ENCODE peak calls at places on chromosomes 12 and 14, in seven cellular contexts. C is effector memory CD4-positive, alpha-beta T cell; J is caudate nucleus; W is fibroblast of the conjunctiva; L is stimulated activated CD4-positive, alpha-beta T cell treated with anti-CD3 and anti-CD28 coated beads, Interleukin-15, amount 100 ng/mL, for 1 hour; N is fibroblast of lung; X is CD14-positive monocyte. P is an unnamed sample.

GRCh38 chr14:61514006-61514830 is 181.1 kb upstream of the HIF1A start:
- DNase-seq in C (no peak), J (no peak), W (no peak), L (no peak), N (peak; percentile 46), X (no peak), P (no peak)

GRCh38 chr14:60508707-60509437 is at the start of gene SIX6:
- DNase-seq in C (no peak), J (no peak), W (no peak), L (no peak), N (no peak), X (no peak), P (no peak)

GRCh38 chr12:78963439-78964222 is 99.1 kb downstream of the SYT1 start:
- DNase-seq in C (no peak), J (no peak), W (no peak), L (no peak), N (peak; percentile 38), X (no peak), P (no peak)

GRCh38 chr14:29754134-29754533 is 173.5 kb downstream of the PRKD1 start:
- DNase-seq in C (no peak), J (no peak), W (no peak), L (no peak), N (no peak), X (no peak), P (no peak)

GRCh38 chr14:93089501-93090269 is 26.0 kb downstream of the ITPK1 start:
- DNase-seq in C (no peak), J (no peak), W (no peak), L (no peak), N (no peak), X (no peak), P (no peak)

GRCh38 chr14:64937821-64938193 is 4.7 kb downstream of the GPX2 start:
- DNase-seq in C (no peak), J (no peak), W (no peak), L (no peak), N (no peak), X (no peak), P (no peak)

GRCh38 chr12:122126713-122127597 is 47.1 kb downstream of the IL31 start:
- DNase-seq in C (no peak), J (no peak), W (no peak), L (no peak), N (no peak), X (no peak), P (no peak)

GRCh38 chr14:76829016-76829365 is 2.8 kb downstream of the LRRC74A start:
- DNase-seq in C (no peak), J (no peak), W (no peak), L (no peak), N (no peak), X (peak; percentile 71), P (no peak)

GRCh38 chr14:21965042-21965441 is 291.4 kb upstream of the OR4E1 start:
- DNase-seq in C (peak; percentile 9), J (no peak), W (no peak), L (peak; percentile 2), N (no peak), X (no peak), P (no peak)

GRCh38 chr14:104697317-104697703 is 7.9 kb downstream of the INF2 start:
- DNase-seq in C (no peak), J (no peak), W (no peak), L (no peak), N (no peak), X (no peak), P (no peak)

GRCh38 chr12:754871-755562 is 2.6 kb downstream of the WNK1 start:
- DNase-seq in C (no peak), J (no peak), W (no peak), L (no peak), N (peak; percentile 79), X (no peak), P (no peak)

GRCh38 chr12:92421042-92421441 is 275.4 kb upstream of the BTG1 start:
- DNase-seq in C (no peak), J (no peak), W (no peak), L (no peak), N (no peak), X (no peak), P (no peak)

GRCh38 chr12:8870591-8870990 is 43.7 kb upstream of the PHC1 start:
- DNase-seq in C (no peak), J (no peak), W (no peak), L (no peak), N (no peak), X (no peak), P (no peak)

GRCh38 chr14:103544627-103545218 is 15.7 kb downstream of the TRMT61A start:
- DNase-seq in C (no peak), J (no peak), W (no peak), L (no peak), N (no peak), X (peak; percentile 31), P (no peak)

GRCh38 chr12:55814257-55814656 is 3.3 kb downstream of the SARNP start:
- DNase-seq in C (no peak), J (no peak), W (no peak), L (no peak), N (no peak), X (no peak), P (no peak)

GRCh38 chr14:93709249-93709648 is 79.0 kb downstream of the PRIMA1 start:
- DNase-seq in C (no peak), J (no peak), W (no peak), L (no peak), N (no peak), X (no peak), P (no peak)

GRCh38 chr14:61558271-61558670 is 137.0 kb upstream of the HIF1A start:
- DNase-seq in C (no peak), J (no peak), W (no peak), L (no peak), N (no peak), X (no peak), P (no peak)

GRCh38 chr12:58367041-58367440 is 425.7 kb downstream of the ATP23 start:
- DNase-seq in C (no peak), J (no peak), W (no peak), L (no peak), N (no peak), X (no peak), P (no peak)

GRCh38 chr12:39831587-39832315 is 212.1 kb upstream of the ABCD2 start:
- DNase-seq in C (no peak), J (no peak), W (no peak), L (no peak), N (no peak), X (no peak), P (no peak)

GRCh38 chr14:68569546-68569908 is 223.3 kb downstream of the ZFP36L1 start:
- DNase-seq in C (no peak), J (peak; percentile 79), W (no peak), L (no peak), N (no peak), X (no peak), P (no peak)

GRCh38 chr12:49675137-49675536 is 32.1 kb downstream of the FMNL3 start:
- DNase-seq in C (no peak), J (no peak), W (no peak), L (no peak), N (no peak), X (no peak), P (no peak)

GRCh38 chr12:6959376-6960290 is 8.5 kb downstream of the PTPN6 start:
- DNase-seq in C (no peak), J (no peak), W (no peak), L (no peak), N (no peak), X (peak; percentile 79), P (no peak)

GRCh38 chr12:1500095-1500801 is 94.1 kb downstream of the FBXL14 start:
- DNase-seq in C (no peak), J (no peak), W (no peak), L (no peak), N (peak; percentile 88), X (no peak), P (no peak)

GRCh38 chr12:132355742-132356681 is 26.6 kb upstream of the GALNT9 start:
- DNase-seq in C (no peak), J (no peak), W (no peak), L (no peak), N (no peak), X (no peak), P (no peak)

GRCh38 chr12:130124106-130124505 is 38.2 kb upstream of the FZD10 start:
- DNase-seq in C (no peak), J (no peak), W (no peak), L (no peak), N (no peak), X (no peak), P (no peak)

GRCh38 chr12:56247923-56248322 is 10.3 kb downstream of the ANKRD52 start:
- DNase-seq in C (no peak), J (no peak), W (no peak), L (no peak), N (no peak), X (no peak), P (no peak)

GRCh38 chr14:70416717-70417349 is at the start of gene SYNJ2BP:
- DNase-seq in C (peak; percentile 9), J (peak; percentile 67), W (peak; percentile 31), L (peak; percentile 25), N (peak; percentile 68), X (no peak), P (peak; percentile 22)

GRCh38 chr14:32375663-32376062 is 46.6 kb downstream of the AKAP6 start:
- DNase-seq in C (no peak), J (no peak), W (no peak), L (no peak), N (no peak), X (no peak), P (no peak)

GRCh38 chr12:74780458-74781241 is 243.0 kb downstream of the ATXN7L3B start:
- DNase-seq in C (no peak), J (no peak), W (no peak), L (no peak), N (no peak), X (no peak), P (no peak)

P was measured in GM12891.